ENCODE peak calls at places on chromosomes 13 and 19, in seven cellular contexts. L is heart left ventricle, A is body of pancreas, U is IMR-90, H is K562, K is upper lobe of left lung, R is prostate gland. M is an unnamed sample.

GRCh38 chr13:109724603-109725002 is 61.8 kb downstream of the IRS2 start:
- DNase-seq in H (no peak), A (no peak), U (no peak), R (no peak), K (no peak), L (no peak), M (no peak)

GRCh38 chr19:54312436-54313362 is at the start of gene LILRA5:
- DNase-seq in R (no peak), H (no peak), K (no peak), A (no peak), L (peak), U (no peak), M (no peak)

GRCh38 chr19:7819337-7819736 is 10.7 kb upstream of the EVI5L start:
- DNase-seq in L (no peak), K (no peak), H (no peak), A (no peak), R (no peak), U (no peak), M (no peak)

GRCh38 chr19:54405628-54406027 is 9.6 kb upstream of the TTYH1 start:
- DNase-seq in U (no peak), R (no peak), K (no peak), A (no peak), L (no peak), H (no peak), M (no peak)

GRCh38 chr19:14560776-14561108 is 11.1 kb downstream of the NDUFB7 start:
- DNase-seq in R (no peak), K (no peak), A (no peak), H (no peak), L (no peak), U (no peak), M (no peak)

GRCh38 chr13:113209336-113209879 is at the start of gene CUL4A:
- DNase-seq in R (peak), H (peak), L (peak), K (peak), A (peak), U (peak), M (peak)

GRCh38 chr13:102550507-102550906 is 46.3 kb upstream of the TPP2 start:
- DNase-seq in U (no peak), R (no peak), H (no peak), K (no peak), A (no peak), L (no peak), M (no peak)

GRCh38 chr13:26465954-26466353 is 91.5 kb upstream of the WASF3 start:
- DNase-seq in H (no peak), K (no peak), R (no peak), U (no peak), A (no peak), L (no peak), M (no peak)

GRCh38 chr13:113623491-113624234 is 34.3 kb downstream of the ATP4B start:
- DNase-seq in R (no peak), L (no peak), U (no peak), A (no peak), K (peak), H (no peak), M (peak)

GRCh38 chr13:110319774-110320509 is 12.9 kb downstream of the COL4A2 start:
- DNase-seq in L (no peak), U (peak), K (peak), R (no peak), A (peak), H (no peak), M (no peak)

GRCh38 chr13:36814465-36814864 is 4.6 kb upstream of the RFXAP start:
- DNase-seq in R (no peak), L (no peak), H (peak), U (no peak), A (no peak), K (peak), M (no peak)

GRCh38 chr13:99086869-99087129 is 108.9 kb upstream of the DOCK9 start:
- DNase-seq in U (no peak), K (no peak), R (peak), L (peak), H (no peak), A (no peak), M (peak)

GRCh38 chr13:42101821-42102580 is 53.6 kb downstream of the DGKH start:
- DNase-seq in H (no peak), A (peak), L (peak), U (no peak), K (no peak), R (no peak), M (no peak)

GRCh38 chr19:40702337-40703012 is 12.0 kb upstream of the NUMBL start:
- DNase-seq in H (peak), A (no peak), K (no peak), R (no peak), L (peak), U (no peak), M (no peak)

GRCh38 chr13:98020271-98020670 is 66.8 kb downstream of the IPO5 start:
- DNase-seq in A (no peak), K (no peak), L (no peak), U (peak), H (no peak), R (no peak), M (no peak)

GRCh38 chr13:23922005-23922932 is 25.0 kb upstream of the C1QTNF9B start:
- DNase-seq in A (no peak), L (no peak), H (no peak), U (peak), K (no peak), R (no peak), M (no peak)

GRCh38 chr13:103625194-103625593 is 559.0 kb upstream of the SLC10A2 start:
- DNase-seq in H (no peak), R (no peak), L (no peak), A (no peak), U (no peak), K (no peak), M (no peak)

GRCh38 chr19:3243851-3244700 is 19.6 kb downstream of the CELF5 start:
- DNase-seq in A (peak), H (peak), K (no peak), U (peak), R (no peak), L (no peak), M (peak)

GRCh38 chr13:97068964-97069815 is 74.9 kb upstream of the OXGR1 start:
- DNase-seq in H (no peak), K (no peak), U (no peak), A (no peak), R (no peak), L (no peak), M (no peak)

GRCh38 chr13:50484472-50485113 is 358.9 kb downstream of the DLEU7 start:
- DNase-seq in R (no peak), L (no peak), U (no peak), A (no peak), H (peak), K (no peak), M (no peak)

GRCh38 chr13:42548731-42549554 is 25.0 kb upstream of the TNFSF11 start:
- DNase-seq in H (peak), R (no peak), K (no peak), L (no peak), U (no peak), A (no peak), M (peak)

GRCh38 chr19:6521718-6522646 is 8.8 kb upstream of the TNFSF9 start:
- DNase-seq in H (peak), A (no peak), L (no peak), U (no peak), K (peak), R (no peak), M (peak)

GRCh38 chr13:99314640-99315176 is 7.5 kb upstream of the GPR183 start:
- DNase-seq in U (peak), L (no peak), K (no peak), H (peak), R (no peak), A (no peak), M (peak)

GRCh38 chr19:38838208-38838985 is 6.8 kb upstream of the ECH1 start:
- DNase-seq in L (peak), H (no peak), R (no peak), U (no peak), A (no peak), K (no peak), M (no peak)

GRCh38 chr13:111111376-111111937 is 3.7 kb upstream of the ARHGEF7 start:
- DNase-seq in K (no peak), R (no peak), U (no peak), A (no peak), H (no peak), L (no peak), M (no peak)

GRCh38 chr13:113460599-113460998 is 7.3 kb upstream of the ADPRHL1 start:
- DNase-seq in R (no peak), A (no peak), H (no peak), U (no peak), L (no peak), K (no peak), M (no peak)

GRCh38 chr19:30785728-30786127 is 413.5 kb downstream of the ZNF536 start:
- DNase-seq in L (no peak), R (no peak), A (no peak), U (no peak), K (no peak), H (no peak), M (no peak)

GRCh38 chr13:51902776-51903175 is 41.0 kb downstream of the CCDC70 start:
- DNase-seq in R (no peak), A (no peak), H (no peak), U (no peak), L (no peak), K (no peak), M (no peak)

GRCh38 chr19:21321134-21321533 is 8.1 kb downstream of the ZNF708 start:
- DNase-seq in U (no peak), A (no peak), R (no peak), H (no peak), K (no peak), L (no peak), M (no peak)

GRCh38 chr13:25771208-25771607 is 280.6 kb downstream of the SHISA2 start:
- DNase-seq in L (no peak), A (no peak), K (no peak), U (no peak), H (no peak), R (no peak), M (no peak)

GRCh38 chr13:40982772-40983171 is 36.3 kb downstream of the ELF1 start:
- DNase-seq in R (peak), A (no peak), U (peak), L (peak), K (no peak), H (peak), M (peak)

GRCh38 chr13:76229281-76229680 is 593.2 kb downstream of the LMO7 start:
- DNase-seq in A (no peak), R (no peak), L (no peak), U (no peak), K (no peak), H (no peak), M (no peak)

GRCh38 chr13:105679832-105680231 is 855.6 kb downstream of the EFNB2 start:
- DNase-seq in A (no peak), L (no peak), H (no peak), U (no peak), K (no peak), R (no peak), M (no peak)

GRCh38 chr19:27794444-27795042 is 1418.4 kb downstream of the UQCRFS1 start:
- DNase-seq in H (peak), A (no peak), K (peak), L (peak), U (peak), R (no peak), M (no peak)

GRCh38 chr19:35248310-35249145 is at the start of gene LSR:
- DNase-seq in L (no peak), A (peak), H (peak), R (peak), U (no peak), K (peak), M (peak)
- TF ChIP-seq POLR2A in L (no peak), A (peak), H (peak), R (peak), U (no peak), K (no peak), M (peak)

DNA sequence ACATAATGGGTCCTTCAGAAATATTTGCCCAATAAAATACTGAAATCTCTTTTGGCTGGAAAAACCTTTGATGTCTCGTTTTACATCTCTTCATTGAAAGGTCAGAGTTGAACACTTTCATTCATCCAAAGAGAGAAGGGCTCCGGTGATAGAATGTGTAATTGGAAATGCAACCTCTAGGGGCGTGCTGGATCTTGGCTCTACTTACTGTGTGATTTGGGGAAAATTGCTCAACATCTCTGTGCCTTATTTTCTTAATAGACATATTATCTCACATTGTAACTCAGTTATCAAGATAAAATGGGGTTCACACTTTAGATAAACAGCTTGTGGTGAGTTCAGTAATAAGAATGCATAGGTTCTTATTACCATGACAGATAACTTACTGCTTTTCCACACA is 1444.1 kb downstream of the SLITRK5 start:
- DNase-seq in H (no peak), U (no peak), K (no peak), A (no peak), R (no peak), L (no peak), M (no peak)
- TF ChIP-seq CTCF in H (no peak), U (no peak), K (no peak), A (no peak), R (no peak), L (no peak), M (no peak)

GRCh38 chr19:42282810-42283247 is 13.8 kb downstream of the CIC start:
- DNase-seq in K (no peak), A (no peak), L (no peak), U (no peak), R (no peak), H (peak), M (no peak)
- H3K4me3 ChIP-seq in K (no peak), A (no peak), L (peak), U (no peak), R (no peak), H (peak), M (peak)

GRCh38 chr19:12664406-12665280 is 1.9 kb downstream of the MAN2B1 start:
- DNase-seq in A (no peak), R (no peak), L (no peak), K (peak), H (peak), U (no peak), M (no peak)

GRCh38 chr19:12665646-12666304 is 767 bp downstream of the MAN2B1 start:
- DNase-seq in K (no peak), A (no peak), L (no peak), U (peak), R (no peak), H (no peak), M (no peak)

GRCh38 chr19:12666305-12667048 is at the start of the genes MAN2B1 and WDR83:
- DNase-seq in K (peak), H (peak), L (peak), R (peak), U (peak), A (peak), M (peak)

GRCh38 chr19:12667903-12668302 is 1.3 kb downstream of the WDR83 start:
- DNase-seq in R (no peak), A (no peak), H (no peak), U (no peak), K (no peak), L (no peak), M (no peak)

DNA sequence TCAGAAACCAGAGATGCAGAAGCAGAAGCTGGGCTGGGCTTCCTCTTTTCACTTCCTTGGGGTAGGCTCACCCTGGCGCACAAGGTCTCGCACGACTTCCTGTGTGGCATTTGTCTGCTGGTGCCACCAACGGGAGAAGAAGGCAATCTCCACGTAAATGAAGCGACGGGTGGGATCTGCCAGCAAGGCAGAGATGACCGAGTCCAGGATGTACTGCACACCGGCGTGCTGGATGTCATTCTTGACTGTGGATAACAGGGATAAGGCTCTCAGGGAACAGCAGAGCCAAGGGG is 1.3 kb downstream of the MAN2B1 start:
- DNase-seq in A (no peak), U (no peak), K (no peak), L (peak), H (no peak), R (no peak), M (no peak)
- TF ChIP-seq POLR2A in A (no peak), U (no peak), K (no peak), L (no peak), H (no peak), R (no peak), M (no peak)

GRCh38 chr19:10555613-10555979 is 10.2 kb downstream of the KRI1 start:
- DNase-seq in U (no peak), R (no peak), K (no peak), A (no peak), H (no peak), L (no peak), M (no peak)
- TF ChIP-seq CTCF in U (no peak), R (no peak), K (no peak), A (no peak), H (no peak), L (no peak), M (no peak)

GRCh38 chr19:13099073-13099999 is 3.3 kb downstream of the LYL1 start:
- DNase-seq in L (peak), K (peak), H (peak), R (no peak), U (no peak), A (no peak), M (peak)
- H3K4me3 ChIP-seq in L (peak), K (peak), H (peak), R (peak), U (no peak), A (no peak), M (peak)

DNA sequence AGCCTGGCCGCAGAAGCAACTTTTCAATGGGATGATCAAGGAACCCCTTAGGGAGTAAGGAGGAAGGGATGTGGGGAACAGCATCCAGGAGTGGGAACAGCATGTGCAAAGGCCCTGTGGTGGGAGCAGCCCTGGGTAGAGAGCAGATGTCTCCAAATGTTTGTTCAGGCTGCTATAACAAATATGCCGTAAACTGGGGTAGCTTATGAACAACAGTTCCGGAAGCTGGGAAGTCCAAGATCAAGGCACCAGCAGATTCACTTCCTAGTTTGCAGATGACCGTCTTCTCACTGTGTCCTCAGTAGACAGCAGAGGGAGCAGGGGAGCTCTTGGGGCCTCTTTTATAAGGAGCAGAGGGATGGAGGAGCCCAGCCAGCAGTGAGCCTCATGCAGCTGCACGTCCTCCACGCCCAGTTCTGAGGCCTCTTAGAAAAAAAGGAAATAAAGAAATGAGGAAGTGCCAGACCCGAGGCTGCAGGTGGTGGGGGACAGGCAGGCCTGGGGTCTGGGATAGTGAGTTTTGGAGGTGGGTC is 4.2 kb upstream of the LRRC25 start:
- DNase-seq in R (peak), A (no peak), U (peak), L (no peak), H (peak), K (no peak), M (peak)
- TF ChIP-seq POLR2A in R (peak), A (no peak), U (no peak), L (no peak), H (no peak), K (no peak), M (no peak)

GRCh38 chr19:18470153-18470552 is 32.2 kb upstream of the ISYNA1 start:
- DNase-seq in H (peak), U (no peak), R (no peak), L (no peak), K (peak), A (no peak), M (no peak)
- TF ChIP-seq CTCF in H (peak), U (peak), R (no peak), L (peak), K (no peak), A (peak), M (peak)